ENCODE peak calls at places on chromosomes 12 and 14, in seven cellular contexts. I is left ventricle myocardium inferior, H is Peyer's patch, Z is HepG2, T is OCI-LY7, C is IMR-90, P is fibroblast of lung. K is an unnamed sample.

GRCh38 chr14:23321572-23322547 is 603 bp downstream of the PABPN1 start:
- DNase-seq in H (peak), C (peak), Z (peak), T (peak), P (peak), I (peak), K (peak)

GRCh38 chr12:110247340-110248095 is 33.5 kb upstream of the ATP2A2 start:
- DNase-seq in T (no peak), I (peak), Z (peak), C (no peak), H (no peak), P (no peak), K (no peak)

GRCh38 chr14:50999726-51000125 is 55.4 kb upstream of the PYGL start:
- DNase-seq in I (no peak), P (no peak), C (no peak), T (no peak), Z (peak), H (no peak), K (no peak)

GRCh38 chr12:128914908-128915563 is 61.8 kb downstream of the GLT1D1 start:
- DNase-seq in H (no peak), I (no peak), T (peak), Z (no peak), C (no peak), P (no peak), K (no peak)

GRCh38 chr12:106035421-106035820 is 103.3 kb downstream of the NUAK1 start:
- DNase-seq in I (no peak), P (no peak), C (no peak), Z (no peak), T (no peak), H (no peak), K (no peak)

GRCh38 chr14:66638688-66639087 is 130.7 kb downstream of the GPHN start:
- DNase-seq in T (no peak), Z (no peak), P (peak), H (no peak), I (no peak), C (peak), K (peak)

GRCh38 chr12:59708484-59708883 is 112.7 kb downstream of the SLC16A7 start:
- DNase-seq in C (peak), P (no peak), I (no peak), Z (no peak), T (no peak), H (no peak), K (no peak)

GRCh38 chr12:124716208-124717141 is 147.2 kb downstream of the SCARB1 start:
- DNase-seq in I (no peak), T (no peak), Z (no peak), P (no peak), H (no peak), C (no peak), K (no peak)

GRCh38 chr12:121806556-121807308 is 2.9 kb downstream of the SETD1B start:
- DNase-seq in C (no peak), P (no peak), Z (no peak), T (no peak), H (no peak), I (no peak), K (no peak)

GRCh38 chr14:51780006-51780692 is 80.3 kb upstream of the GNG2 start:
- DNase-seq in Z (peak), H (peak), C (peak), P (peak), I (peak), T (peak), K (peak)

GRCh38 chr14:76872796-76873432 is 46.7 kb downstream of the LRRC74A start:
- DNase-seq in C (peak), Z (peak), P (peak), H (peak), T (peak), I (peak), K (peak)

GRCh38 chr12:58161773-58162172 is 220.4 kb downstream of the ATP23 start:
- DNase-seq in P (no peak), I (no peak), T (no peak), Z (no peak), H (no peak), C (no peak), K (no peak)

GRCh38 chr12:13436696-13437391 is 240.3 kb downstream of the EMP1 start:
- DNase-seq in H (no peak), C (peak), P (no peak), T (no peak), I (no peak), Z (no peak), K (peak)

GRCh38 chr12:26833692-26834168 is 736 bp upstream of the ITPR2 start:
- DNase-seq in T (peak), P (peak), I (no peak), H (peak), Z (no peak), C (peak), K (no peak)

GRCh38 chr12:121657305-121658008 is 12.0 kb downstream of the MORN3 start:
- DNase-seq in I (no peak), C (no peak), H (no peak), T (no peak), Z (no peak), P (no peak), K (no peak)

GRCh38 chr14:61257469-61258057 is 23.6 kb downstream of the TMEM30B start:
- DNase-seq in P (no peak), I (no peak), T (no peak), H (no peak), Z (no peak), C (no peak), K (no peak)

GRCh38 chr12:56257491-56258067 is 605 bp downstream of the ANKRD52 start:
- DNase-seq in H (no peak), C (peak), T (no peak), P (no peak), I (no peak), Z (peak), K (no peak)

GRCh38 chr12:112116232-112117060 is 7.9 kb upstream of the NAA25 start:
- DNase-seq in Z (peak), T (peak), I (peak), C (peak), P (peak), H (no peak), K (peak)

GRCh38 chr14:23376477-23377200 is at the start of gene CMTM5:
- DNase-seq in Z (no peak), H (no peak), T (no peak), I (no peak), C (no peak), P (no peak), K (no peak)

GRCh38 chr12:89470741-89471504 is 53.7 kb downstream of the GALNT4 start:
- DNase-seq in C (peak), Z (peak), P (peak), I (no peak), H (no peak), T (peak), K (no peak)

GRCh38 chr14:104794641-104795467 is 694 bp downstream of the AKT1 start:
- DNase-seq in I (no peak), P (peak), T (peak), Z (no peak), C (peak), H (no peak), K (no peak)

GRCh38 chr14:22926316-22926715 is 2.9 kb downstream of the PRMT5 start:
- DNase-seq in H (no peak), C (peak), P (no peak), T (peak), I (no peak), Z (no peak), K (no peak)

GRCh38 chr12:68665016-68665569 is 21.7 kb upstream of the NUP107 start:
- DNase-seq in T (no peak), Z (no peak), H (no peak), C (no peak), P (no peak), I (no peak), K (no peak)

GRCh38 chr12:108337235-108338223 is 1.6 kb downstream of the CMKLR1 start:
- DNase-seq in I (no peak), C (peak), H (no peak), P (peak), T (peak), Z (peak), K (peak)

GRCh38 chr12:30925607-30926242 is 823 bp upstream of the TSPAN11 start:
- DNase-seq in H (no peak), C (no peak), I (no peak), Z (no peak), P (no peak), T (no peak), K (no peak)

GRCh38 chr12:57755454-57756372 is 810 bp downstream of the MARCHF9 start:
- DNase-seq in I (peak), H (peak), C (no peak), P (no peak), Z (no peak), T (peak), K (no peak)

GRCh38 chr12:89316705-89317139 is 35.6 kb downstream of the DUSP6 start:
- DNase-seq in Z (no peak), H (no peak), I (no peak), P (no peak), C (no peak), T (no peak), K (no peak)

GRCh38 chr12:19236656-19237055 is 107.1 kb downstream of the PLEKHA5 start:
- DNase-seq in I (no peak), P (peak), T (no peak), Z (no peak), C (peak), H (no peak), K (peak)

GRCh38 chr14:71354142-71354541 is 446.9 kb downstream of the PCNX1 start:
- DNase-seq in H (no peak), T (no peak), Z (no peak), I (no peak), C (no peak), P (no peak), K (no peak)

GRCh38 chr14:106843376-106843775 is 1317.0 kb downstream of the TMEM121 start:
- DNase-seq in C (no peak), Z (no peak), T (peak), I (no peak), H (peak), P (no peak), K (no peak)

GRCh38 chr12:62715086-62715786 is 219.7 kb downstream of the PPM1H start:
- DNase-seq in H (no peak), Z (no peak), T (no peak), C (no peak), P (no peak), I (peak), K (no peak)

GRCh38 chr12:27337376-27337775 is 4.7 kb downstream of the BMAL2 start:
- DNase-seq in C (no peak), T (no peak), P (no peak), I (no peak), H (no peak), Z (peak), K (no peak)

GRCh38 chr12:77814361-77814760 is 16.3 kb upstream of the NAV3 start:
- DNase-seq in P (no peak), Z (no peak), T (no peak), H (no peak), C (no peak), I (no peak), K (no peak)

GRCh38 chr12:114186241-114187002 is 219.5 kb downstream of the TBX5 start:
- DNase-seq in H (no peak), C (no peak), P (no peak), I (no peak), Z (no peak), T (no peak), K (no peak)

GRCh38 chr12:68591716-68592437 is 18.8 kb upstream of the RAP1B start:
- DNase-seq in I (no peak), T (peak), C (no peak), P (no peak), Z (no peak), H (peak), K (no peak)

GRCh38 chr14:105853089-105853906 is 326.9 kb downstream of the TMEM121 start:
- DNase-seq in T (peak), Z (no peak), H (peak), C (no peak), P (no peak), I (no peak), K (no peak)

DNA sequence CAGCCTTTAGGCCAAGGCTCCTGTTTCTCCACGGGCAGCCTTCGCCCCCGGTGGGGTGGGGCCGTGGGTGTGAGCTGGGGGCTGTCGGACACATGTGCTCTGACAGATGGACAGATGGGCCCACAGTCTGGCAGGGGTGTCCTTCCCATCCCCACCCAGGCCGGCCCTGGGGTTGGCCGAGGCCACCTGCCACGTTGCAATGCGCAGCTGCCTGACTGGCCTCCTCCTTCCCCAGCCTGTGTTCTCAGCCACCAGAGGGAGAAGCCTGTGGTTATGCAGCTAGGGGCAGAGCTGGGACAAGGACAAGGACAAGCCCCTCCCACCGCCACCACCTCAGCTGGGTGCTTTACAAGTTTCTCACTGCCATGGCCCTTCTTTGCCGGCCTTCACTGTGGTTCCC is 44.4 kb downstream of the TEAD4 start:
- DNase-seq in T (no peak), H (no peak), P (no peak), I (no peak), C (no peak), Z (no peak), K (no peak)
- TF ChIP-seq CTCF in T (no peak), H (no peak), P (no peak), I (no peak), C (no peak), Z (no peak), K (peak)

DNA sequence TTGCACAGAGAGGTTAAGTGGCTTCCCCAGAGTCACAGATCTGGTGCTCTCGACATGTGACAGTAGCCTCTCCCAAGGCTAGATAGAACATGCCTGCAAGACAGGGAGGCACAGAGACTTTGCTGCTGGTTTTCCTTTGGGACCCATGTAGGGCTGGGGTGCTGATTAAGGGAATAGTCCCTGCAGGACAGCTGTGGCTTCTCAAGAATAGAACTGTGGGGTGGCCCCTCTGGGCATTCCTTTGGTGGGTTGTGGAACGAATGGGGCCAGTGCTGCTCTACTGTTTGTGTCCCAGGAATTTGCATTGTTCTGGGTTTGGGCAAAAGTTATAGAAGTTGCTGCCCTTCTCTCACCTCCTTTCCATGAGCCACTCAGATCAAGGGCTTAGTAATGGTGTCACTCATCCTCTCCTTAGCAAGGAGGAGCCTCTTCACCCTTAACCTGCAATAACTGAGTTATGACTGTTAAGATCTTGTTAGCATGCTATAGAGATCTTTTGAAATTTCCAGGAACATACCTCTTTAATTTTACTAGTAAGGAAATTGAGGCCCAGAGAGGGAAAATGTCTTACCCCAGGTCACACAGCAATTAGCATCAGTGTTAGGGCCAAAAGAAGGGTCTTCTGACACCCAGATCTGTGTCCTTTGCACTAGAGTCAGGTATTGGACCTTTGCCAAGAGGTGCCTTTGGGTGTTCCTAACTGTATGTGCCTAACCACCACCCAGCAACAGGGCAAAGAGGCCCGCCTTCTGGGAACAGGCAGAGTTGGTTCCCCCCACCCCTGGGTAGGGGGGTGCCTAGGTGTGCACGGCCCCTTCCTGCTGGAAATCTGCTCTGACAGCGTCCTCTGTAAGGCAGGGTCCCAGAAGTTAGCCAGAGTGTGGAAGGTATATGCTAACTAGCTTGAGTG is 31.4 kb downstream of the CD9 start:
- DNase-seq in C (no peak), I (no peak), T (no peak), H (no peak), Z (no peak), P (no peak), K (no peak)
- H3K4me3 ChIP-seq in C (no peak), I (no peak), T (no peak), H (no peak), Z (no peak), P (no peak), K (no peak)

DNA sequence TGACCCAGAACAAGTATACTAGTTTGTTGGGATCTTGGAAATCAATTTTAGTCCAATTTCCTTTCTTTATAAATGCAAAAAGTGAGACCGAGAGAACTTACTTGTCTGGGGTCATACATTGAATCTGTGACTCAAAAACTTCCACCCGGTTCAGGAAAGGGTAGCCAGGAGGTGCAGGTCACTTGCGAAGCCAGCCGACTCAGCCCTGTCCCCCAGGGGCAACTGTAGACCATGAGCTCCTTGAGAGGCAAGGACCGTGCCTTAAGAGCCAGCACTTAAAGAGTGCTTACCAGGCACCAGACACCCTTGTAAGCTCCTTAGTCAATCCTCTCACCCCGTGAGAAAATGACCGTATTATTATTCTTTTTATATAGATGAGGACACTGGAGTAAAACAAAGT is 505 bp upstream of the BCDIN3D start:
- DNase-seq in P (no peak), I (no peak), Z (no peak), C (no peak), T (no peak), H (no peak), K (no peak)
- H3K27ac ChIP-seq in P (peak), I (peak), Z (peak), C (peak), T (peak), H (peak), K (peak)

DNA sequence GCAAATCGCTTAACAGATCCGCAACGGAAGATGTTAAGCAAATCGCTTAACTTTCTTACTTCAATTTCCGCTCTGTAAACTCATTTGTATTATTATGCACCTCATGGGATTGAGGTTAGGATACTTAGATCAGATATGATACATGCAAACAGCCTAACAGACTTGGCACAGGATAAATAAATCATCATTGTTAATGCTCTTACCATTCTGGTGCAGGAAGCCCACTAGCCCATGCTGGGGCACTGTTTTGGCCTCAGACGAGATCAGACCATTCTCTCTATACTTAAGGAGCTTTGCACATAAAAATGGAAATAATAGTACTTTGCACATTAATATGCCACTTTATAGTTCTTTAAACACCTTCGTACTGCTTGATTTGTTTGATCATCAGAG is 445 bp downstream of the NCAPD2 start:
- DNase-seq in Z (no peak), I (no peak), H (no peak), C (no peak), P (no peak), T (no peak), K (peak)
- TF ChIP-seq CTCF in Z (no peak), I (no peak), H (no peak), C (no peak), P (no peak), T (peak), K (peak)

DNA sequence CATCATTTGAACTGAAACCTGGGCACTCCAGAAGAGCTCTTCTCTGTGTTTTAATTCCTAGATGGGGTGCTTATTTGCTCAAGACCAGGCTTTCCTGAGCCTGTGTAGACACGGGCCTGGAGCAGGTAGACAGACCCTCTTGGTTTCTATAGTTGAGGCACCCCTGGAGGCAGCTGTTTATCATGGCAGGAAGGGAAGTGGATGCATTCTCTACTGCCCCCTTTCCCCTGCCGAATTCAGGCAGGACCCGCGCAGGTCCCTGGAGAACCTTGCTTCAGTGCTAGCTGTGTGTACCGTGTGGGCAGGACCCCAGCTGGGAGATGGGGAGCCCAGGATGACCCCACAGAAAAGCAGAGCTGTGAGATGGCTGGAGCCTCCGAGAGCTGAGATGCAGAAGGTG is 6.0 kb downstream of the CACNA1C start:
- DNase-seq in Z (no peak), P (no peak), C (no peak), H (no peak), I (no peak), T (no peak), K (no peak)
- H3K4me3 ChIP-seq in Z (no peak), P (no peak), C (no peak), H (no peak), I (no peak), T (no peak), K (no peak)

GRCh38 chr14:85423889-85424288 is 106.1 kb upstream of the FLRT2 start:
- DNase-seq in T (no peak), H (no peak), C (no peak), Z (no peak), P (no peak), I (no peak), K (no peak)
- H3K27ac ChIP-seq in T (no peak), H (no peak), C (no peak), Z (no peak), P (no peak), I (no peak), K (no peak)

GRCh38 chr12:104455594-104456416 is 943 bp upstream of the CHST11 start:
- DNase-seq in C (no peak), I (no peak), Z (no peak), H (no peak), T (peak), P (no peak), K (no peak)

GRCh38 chr12:104457746-104458644 is 1.2 kb downstream of the CHST11 start:
- DNase-seq in I (peak), T (peak), P (no peak), C (no peak), H (peak), Z (no peak), K (no peak)

GRCh38 chr12:104458645-104459555 is 2.2 kb downstream of the CHST11 start:
- DNase-seq in P (no peak), Z (no peak), C (no peak), I (peak), H (peak), T (no peak), K (no peak)

GRCh38 chr12:104456417-104456949 is at the start of gene CHST11:
- DNase-seq in Z (no peak), I (peak), T (peak), C (peak), P (peak), H (peak), K (peak)

GRCh38 chr12:104456950-104457745 is 400 bp downstream of the CHST11 start:
- DNase-seq in P (peak), T (peak), Z (no peak), I (peak), C (peak), H (peak), K (peak)
- TF ChIP-seq CTCF in P (peak), T (peak), Z (no peak), I (peak), C (peak), H (peak), K (peak)

DNA sequence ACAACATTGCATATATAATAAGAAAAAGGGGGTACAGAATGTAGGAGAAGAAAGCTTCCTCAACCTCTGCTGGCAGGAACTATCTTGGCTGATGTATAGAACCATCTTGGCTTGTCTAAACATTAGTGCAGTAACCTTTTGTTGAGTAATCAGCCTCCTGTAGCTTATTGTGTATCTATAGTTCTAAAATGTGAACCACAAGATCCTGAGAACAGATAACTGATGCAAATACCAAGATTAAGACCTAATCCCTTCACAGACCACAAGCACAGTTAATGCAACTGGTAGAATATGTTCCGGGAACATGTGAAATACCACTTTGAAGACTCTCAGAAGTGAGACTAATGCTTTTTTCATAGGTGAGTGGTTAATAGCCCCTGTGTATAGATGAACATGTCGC is 50.7 kb upstream of the KCNC2 start:
- DNase-seq in Z (no peak), T (no peak), I (no peak), H (no peak), C (no peak), P (no peak), K (no peak)
- H3K4me3 ChIP-seq in Z (no peak), T (no peak), I (no peak), H (no peak), C (no peak), P (no peak), K (no peak)

K was measured in brain microvascular endothelial cell.